ENCODE peak calls at places on chromosomes 4 and X, in eight cellular contexts. Z, L, F, E, D, T, C and P are unnamed samples.

GRCh38 chr4:64305565-64306254 is 103.5 kb downstream of the TECRL start:
- DNase-seq in Z (no peak), L (no peak), F (no peak), E (no peak), D (no peak), T (no peak), C (no peak), P (no peak)

GRCh38 chrX:1466971-1467561 is 14.4 kb upstream of the ASMTL start:
- DNase-seq in Z (no peak), L (no peak), F (peak), E (no peak), D (no peak), T (no peak), C (no peak), P (no peak)

GRCh38 chr4:184064877-184065276 is 152.8 kb downstream of the ENPP6 start:
- DNase-seq in Z (no peak), L (no peak), F (no peak), E (no peak), D (no peak), T (no peak), C (peak), P (no peak)

GRCh38 chr4:100022792-100023222 is 72.7 kb upstream of the H2AZ1 start:
- DNase-seq in Z (no peak), L (no peak), F (no peak), E (no peak), D (no peak), T (no peak), C (no peak), P (no peak)

GRCh38 chrX:72475952-72476668 is 96.5 kb downstream of the HDAC8 start:
- DNase-seq in Z (no peak), L (no peak), F (no peak), E (no peak), D (no peak), T (no peak), C (no peak), P (no peak)

GRCh38 chrX:54042609-54043010 is 1.7 kb downstream of the PHF8 start:
- DNase-seq in Z (peak), L (peak), F (no peak), E (peak), D (peak), T (peak), C (peak), P (no peak)

GRCh38 chr4:90495936-90496335 is 368.7 kb downstream of the CCSER1 start:
- DNase-seq in Z (no peak), L (no peak), F (no peak), E (no peak), D (peak), T (no peak), C (no peak), P (no peak)

GRCh38 chr4:56844817-56845580 is 23.5 kb upstream of the SPINK2 start:
- DNase-seq in Z (no peak), L (no peak), F (no peak), E (no peak), D (no peak), T (no peak), C (no peak), P (no peak)

GRCh38 chr4:20288047-20288650 is 36.4 kb downstream of the SLIT2 start:
- DNase-seq in Z (no peak), L (no peak), F (no peak), E (peak), D (no peak), T (no peak), C (no peak), P (no peak)

GRCh38 chr4:185597532-185598188 is 62.4 kb upstream of the PDLIM3 start:
- DNase-seq in Z (peak), L (peak), F (peak), E (peak), D (peak), T (peak), C (peak), P (peak)

GRCh38 chr4:60116592-60116991 is 1083.5 kb upstream of the ADGRL3 start:
- DNase-seq in Z (no peak), L (no peak), F (no peak), E (no peak), D (no peak), T (no peak), C (no peak), P (no peak)

GRCh38 chrX:97200454-97200853 is 316.7 kb downstream of the RPA4 start:
- DNase-seq in Z (no peak), L (no peak), F (no peak), E (no peak), D (no peak), T (no peak), C (no peak), P (no peak)

GRCh38 chr4:1043162-1043561 is 31.7 kb downstream of the FGFRL1 start:
- DNase-seq in Z (no peak), L (no peak), F (no peak), E (no peak), D (no peak), T (no peak), C (no peak), P (no peak)

GRCh38 chr4:87011340-87012034 is 76.7 kb downstream of the AFF1 start:
- DNase-seq in Z (no peak), L (peak), F (no peak), E (peak), D (peak), T (peak), C (peak), P (peak)

GRCh38 chr4:1266881-1267763 is 18.2 kb upstream of the CTBP1 start:
- DNase-seq in Z (no peak), L (no peak), F (no peak), E (no peak), D (no peak), T (no peak), C (no peak), P (no peak)

GRCh38 chr4:136036744-136037143 is 1495.5 kb downstream of the PCDH18 start:
- DNase-seq in Z (no peak), L (peak), F (no peak), E (no peak), D (peak), T (no peak), C (no peak), P (no peak)

GRCh38 chrX:24266996-24267395 is 46.9 kb downstream of the SUPT20HL2 start:
- DNase-seq in Z (no peak), L (no peak), F (no peak), E (no peak), D (peak), T (no peak), C (no peak), P (no peak)

DNA sequence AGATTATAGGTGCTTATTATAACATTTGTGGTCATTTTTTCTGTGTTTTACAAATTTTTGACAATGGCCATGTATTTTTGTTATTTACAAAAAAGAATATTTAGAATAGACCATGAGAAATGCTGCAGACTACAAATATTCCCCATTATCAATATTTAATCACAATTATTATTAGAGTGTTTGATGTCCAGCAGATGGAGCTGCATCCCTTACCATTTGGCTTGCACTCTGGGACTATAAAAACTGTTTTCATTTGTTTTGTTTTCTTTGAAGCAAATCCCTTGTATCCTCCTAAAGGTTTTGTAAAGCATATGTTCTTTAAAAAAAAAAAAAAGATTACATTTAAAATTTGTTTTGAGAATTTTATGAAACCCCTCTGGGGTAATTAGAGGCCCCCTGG is 85.6 kb upstream of the CXorf66 start:
- DNase-seq in Z (no peak), L (no peak), F (no peak), E (no peak), D (peak), T (no peak), C (no peak), P (no peak)
- TF ChIP-seq POLR2A in Z (no peak), L (no peak), F (no peak), E (no peak), D (no peak), T (no peak), C (no peak), P (no peak)

DNA sequence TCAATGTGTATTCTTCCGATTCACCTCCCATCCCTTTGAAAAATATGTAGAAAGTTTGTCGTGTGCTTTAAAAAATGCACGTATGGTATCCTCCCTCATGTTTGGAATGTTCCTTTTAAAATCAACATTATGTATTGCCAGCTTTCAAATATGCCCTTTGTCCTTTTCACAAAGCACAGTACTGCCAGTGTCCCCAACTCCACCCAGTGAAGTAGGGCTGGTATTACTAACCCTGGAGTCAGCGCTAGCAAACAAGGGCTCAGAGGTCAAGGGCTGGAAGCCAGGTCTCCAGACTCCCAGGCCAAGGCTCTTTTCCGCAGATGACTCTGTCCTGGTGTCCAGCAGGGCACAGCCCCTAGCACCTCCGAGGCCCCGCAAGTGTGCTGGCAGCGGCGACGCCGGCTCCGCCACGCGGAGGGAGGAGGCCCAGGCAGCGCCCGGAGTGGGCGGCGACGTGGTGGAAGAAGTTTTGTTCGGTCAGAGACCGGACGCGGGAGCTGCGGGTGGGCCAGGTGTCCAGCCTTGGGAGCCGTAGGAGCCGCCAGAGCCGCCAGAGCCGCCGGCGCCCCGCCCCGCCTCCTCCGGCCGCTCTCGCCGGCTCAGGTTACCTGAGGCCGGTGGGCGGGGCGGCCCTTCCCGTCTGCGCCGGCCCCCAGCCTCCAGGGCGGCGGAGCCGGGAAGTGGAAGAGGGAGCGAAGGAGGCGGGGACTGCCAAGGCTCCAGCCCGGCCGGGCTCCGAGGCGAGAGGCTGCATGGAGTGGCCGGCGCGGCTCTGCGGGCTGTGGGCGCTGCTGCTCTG is at the start of gene IL13RA1:
- DNase-seq in Z (peak), L (peak), F (peak), E (peak), D (peak), T (peak), C (peak), P (peak)
- TF ChIP-seq POLR2A in Z (no peak), L (no peak), F (no peak), E (peak), D (peak), T (peak), C (peak), P (peak)

GRCh38 chr4:8470451-8471024 is 30.0 kb downstream of the TRMT44 start:
- DNase-seq in Z (no peak), L (no peak), F (no peak), E (no peak), D (no peak), T (no peak), C (no peak), P (no peak)
- TF ChIP-seq POLR2A in Z (no peak), L (no peak), F (no peak), E (no peak), D (no peak), T (no peak), C (no peak), P (no peak)

GRCh38 chr4:38621004-38621684 is 42.9 kb upstream of the KLF3 start:
- DNase-seq in Z (no peak), L (peak), F (no peak), E (no peak), D (peak), T (peak), C (peak), P (no peak)
- TF ChIP-seq POLR2A in Z (no peak), L (no peak), F (no peak), E (no peak), D (no peak), T (no peak), C (no peak), P (no peak)